ENCODE peak calls at places on chromosomes 13 and 19, in four cellular contexts. One of them, this sample, is unnamed.
A peak's percentile ranks its signal among the peaks of the same experiment; 100 is the strongest.

GRCh38 chr19:7562646-7563393 is 27.3 kb downstream of the PNPLA6 start:
- DNase-seq in adrenal gland: no peak
- DNase-seq in RWPE2: no peak
- DNase-seq in lower lobe of right lung: no peak
- DNase-seq in this sample: no peak

GRCh38 chr13:43874512-43875092 is 4.9 kb downstream of the CCDC122 start:
- DNase-seq in adrenal gland: no peak
- DNase-seq in RWPE2: no peak
- DNase-seq in lower lobe of right lung: no peak
- DNase-seq in this sample: peak; percentile 57

GRCh38 chr13:97879646-97880297 is 73.7 kb upstream of the IPO5 start:
- DNase-seq in adrenal gland: no peak
- DNase-seq in RWPE2: no peak
- DNase-seq in lower lobe of right lung: no peak
- DNase-seq in this sample: no peak

GRCh38 chr13:36992362-36992761 is 6.8 kb downstream of the ALG5 start:
- DNase-seq in adrenal gland: no peak
- DNase-seq in RWPE2: no peak
- DNase-seq in lower lobe of right lung: no peak
- DNase-seq in this sample: no peak

GRCh38 chr13:97254809-97255208 is 32.7 kb downstream of the MBNL2 start:
- DNase-seq in adrenal gland: no peak
- DNase-seq in RWPE2: no peak
- DNase-seq in lower lobe of right lung: no peak
- DNase-seq in this sample: no peak

GRCh38 chr19:44698492-44699201 is at the start of gene CEACAM16:
- DNase-seq in adrenal gland: no peak
- DNase-seq in RWPE2: no peak
- DNase-seq in lower lobe of right lung: no peak
- DNase-seq in this sample: no peak

GRCh38 chr13:20227730-20228129 is 4.4 kb downstream of the GJB6 start:
- DNase-seq in adrenal gland: no peak
- DNase-seq in RWPE2: no peak
- DNase-seq in lower lobe of right lung: no peak
- DNase-seq in this sample: no peak

GRCh38 chr13:36258831-36259230 is 38.8 kb downstream of the CCDC169 start:
- DNase-seq in adrenal gland: no peak
- DNase-seq in RWPE2: no peak
- DNase-seq in lower lobe of right lung: no peak
- DNase-seq in this sample: no peak

GRCh38 chr13:27080018-27080948 is 91.3 kb downstream of the USP12 start:
- DNase-seq in adrenal gland: no peak
- DNase-seq in RWPE2: no peak
- DNase-seq in lower lobe of right lung: no peak
- DNase-seq in this sample: no peak

GRCh38 chr19:35351441-35352176 is 3.9 kb downstream of the FFAR1 start:
- DNase-seq in adrenal gland: no peak
- DNase-seq in RWPE2: peak; percentile 38
- DNase-seq in lower lobe of right lung: peak; percentile 45
- DNase-seq in this sample: no peak

GRCh38 chr13:95535243-95535642 is 17.3 kb upstream of the CLDN10 start:
- DNase-seq in adrenal gland: no peak
- DNase-seq in RWPE2: peak; percentile 63
- DNase-seq in lower lobe of right lung: no peak
- DNase-seq in this sample: no peak

GRCh38 chr19:47421844-47422395 is 2.6 kb upstream of the MEIS3 start:
- DNase-seq in adrenal gland: no peak
- DNase-seq in RWPE2: no peak
- DNase-seq in lower lobe of right lung: no peak
- DNase-seq in this sample: no peak

GRCh38 chr19:40377876-40378385 is 12.1 kb downstream of the HIPK4 start:
- DNase-seq in adrenal gland: no peak
- DNase-seq in RWPE2: no peak
- DNase-seq in lower lobe of right lung: no peak
- DNase-seq in this sample: no peak

GRCh38 chr19:32642771-32643170 is 32.2 kb downstream of the ANKRD27 start:
- DNase-seq in adrenal gland: no peak
- DNase-seq in RWPE2: no peak
- DNase-seq in lower lobe of right lung: no peak
- DNase-seq in this sample: no peak

GRCh38 chr13:83881917-83882625 is at the start of gene SLITRK1:
- DNase-seq in adrenal gland: peak; percentile 34
- DNase-seq in RWPE2: no peak
- DNase-seq in lower lobe of right lung: peak; percentile 47
- DNase-seq in this sample: no peak

GRCh38 chr13:21749410-21749809 is 78.5 kb downstream of the FGF9 start:
- DNase-seq in adrenal gland: no peak
- DNase-seq in RWPE2: no peak
- DNase-seq in lower lobe of right lung: no peak
- DNase-seq in this sample: no peak

GRCh38 chr19:42290523-42291436 is 11.2 kb upstream of the PRR19 start:
- DNase-seq in adrenal gland: no peak
- DNase-seq in RWPE2: no peak
- DNase-seq in lower lobe of right lung: no peak
- DNase-seq in this sample: peak; percentile 71

GRCh38 chr13:44904982-44905381 is 84.3 kb downstream of the NUFIP1 start:
- DNase-seq in adrenal gland: peak; percentile 34
- DNase-seq in RWPE2: no peak
- DNase-seq in lower lobe of right lung: no peak
- DNase-seq in this sample: no peak

GRCh38 chr19:33302974-33303790 is 848 bp upstream of the CEBPA start:
- DNase-seq in adrenal gland: no peak
- DNase-seq in RWPE2: peak; percentile 70
- DNase-seq in lower lobe of right lung: peak; percentile 79
- DNase-seq in this sample: peak; percentile 45

GRCh38 chr19:2332341-2333026 is 4.0 kb downstream of the SPPL2B start:
- DNase-seq in adrenal gland: no peak
- DNase-seq in RWPE2: no peak
- DNase-seq in lower lobe of right lung: no peak
- DNase-seq in this sample: peak; percentile 95

GRCh38 chr13:109857803-109858202 is 71.4 kb upstream of the IRS2 start:
- DNase-seq in adrenal gland: no peak
- DNase-seq in RWPE2: no peak
- DNase-seq in lower lobe of right lung: no peak
- DNase-seq in this sample: no peak

GRCh38 chr13:51004111-51004865 is 94.7 kb downstream of the RNASEH2B start:
- DNase-seq in adrenal gland: no peak
- DNase-seq in RWPE2: no peak
- DNase-seq in lower lobe of right lung: no peak
- DNase-seq in this sample: no peak

GRCh38 chr19:524062-524674 is 7.4 kb upstream of the CDC34 start:
- DNase-seq in adrenal gland: no peak
- DNase-seq in RWPE2: no peak
- DNase-seq in lower lobe of right lung: no peak
- DNase-seq in this sample: no peak

GRCh38 chr19:37362733-37363132 is 8.2 kb upstream of the ZNF527 start:
- DNase-seq in adrenal gland: no peak
- DNase-seq in RWPE2: no peak
- DNase-seq in lower lobe of right lung: no peak
- DNase-seq in this sample: peak; percentile 37

GRCh38 chr13:37226966-37227365 is 121.5 kb upstream of the CSNK1A1L start:
- DNase-seq in adrenal gland: no peak
- DNase-seq in RWPE2: no peak
- DNase-seq in lower lobe of right lung: no peak
- DNase-seq in this sample: no peak

GRCh38 chr19:52170863-52171320 is 529 bp downstream of the ZNF836 start:
- DNase-seq in adrenal gland: peak; percentile 16
- DNase-seq in RWPE2: no peak
- DNase-seq in lower lobe of right lung: peak; percentile 54
- DNase-seq in this sample: no peak

GRCh38 chr19:28341810-28342350 is 871.1 kb downstream of the UQCRFS1 start:
- DNase-seq in adrenal gland: no peak
- DNase-seq in RWPE2: no peak
- DNase-seq in lower lobe of right lung: no peak
- DNase-seq in this sample: no peak

GRCh38 chr19:15464394-15465385 is at the start of gene RASAL3:
- DNase-seq in adrenal gland: no peak
- DNase-seq in RWPE2: no peak
- DNase-seq in lower lobe of right lung: peak; percentile 59
- DNase-seq in this sample: peak; percentile 68

GRCh38 chr13:35732565-35732964 is 256.1 kb upstream of the MAB21L1 start:
- DNase-seq in adrenal gland: no peak
- DNase-seq in RWPE2: no peak
- DNase-seq in lower lobe of right lung: no peak
- DNase-seq in this sample: no peak

GRCh38 chr19:33271246-33272021 is 30.9 kb downstream of the CEBPA start:
- DNase-seq in adrenal gland: no peak
- DNase-seq in RWPE2: no peak
- DNase-seq in lower lobe of right lung: no peak
- DNase-seq in this sample: no peak

GRCh38 chr19:46404039-46404883 is 9.1 kb downstream of the CCDC8 start:
- DNase-seq in adrenal gland: peak; percentile 47
- DNase-seq in RWPE2: no peak
- DNase-seq in lower lobe of right lung: peak; percentile 59
- DNase-seq in this sample: peak; percentile 40

GRCh38 chr13:99692854-99693253 is 191.6 kb downstream of the TM9SF2 start:
- DNase-seq in adrenal gland: no peak
- DNase-seq in RWPE2: no peak
- DNase-seq in lower lobe of right lung: no peak
- DNase-seq in this sample: no peak
- H3K27ac ChIP-seq in adrenal gland: no peak overlapping the region
- H3K27ac ChIP-seq in RWPE2: no peak overlapping the region
- H3K27ac ChIP-seq in lower lobe of right lung: no peak overlapping the region
- H3K27ac ChIP-seq in this sample: no peak overlapping the region

GRCh38 chr13:66567899-66568612 is 662.1 kb downstream of the PCDH9 start:
- DNase-seq in adrenal gland: no peak
- DNase-seq in RWPE2: no peak
- DNase-seq in lower lobe of right lung: no peak
- DNase-seq in this sample: no peak
- H3K27ac ChIP-seq in adrenal gland: no peak overlapping the region
- H3K27ac ChIP-seq in RWPE2: no peak overlapping the region
- H3K27ac ChIP-seq in lower lobe of right lung: no peak overlapping the region
- H3K27ac ChIP-seq in this sample: no peak overlapping the region

DNA sequence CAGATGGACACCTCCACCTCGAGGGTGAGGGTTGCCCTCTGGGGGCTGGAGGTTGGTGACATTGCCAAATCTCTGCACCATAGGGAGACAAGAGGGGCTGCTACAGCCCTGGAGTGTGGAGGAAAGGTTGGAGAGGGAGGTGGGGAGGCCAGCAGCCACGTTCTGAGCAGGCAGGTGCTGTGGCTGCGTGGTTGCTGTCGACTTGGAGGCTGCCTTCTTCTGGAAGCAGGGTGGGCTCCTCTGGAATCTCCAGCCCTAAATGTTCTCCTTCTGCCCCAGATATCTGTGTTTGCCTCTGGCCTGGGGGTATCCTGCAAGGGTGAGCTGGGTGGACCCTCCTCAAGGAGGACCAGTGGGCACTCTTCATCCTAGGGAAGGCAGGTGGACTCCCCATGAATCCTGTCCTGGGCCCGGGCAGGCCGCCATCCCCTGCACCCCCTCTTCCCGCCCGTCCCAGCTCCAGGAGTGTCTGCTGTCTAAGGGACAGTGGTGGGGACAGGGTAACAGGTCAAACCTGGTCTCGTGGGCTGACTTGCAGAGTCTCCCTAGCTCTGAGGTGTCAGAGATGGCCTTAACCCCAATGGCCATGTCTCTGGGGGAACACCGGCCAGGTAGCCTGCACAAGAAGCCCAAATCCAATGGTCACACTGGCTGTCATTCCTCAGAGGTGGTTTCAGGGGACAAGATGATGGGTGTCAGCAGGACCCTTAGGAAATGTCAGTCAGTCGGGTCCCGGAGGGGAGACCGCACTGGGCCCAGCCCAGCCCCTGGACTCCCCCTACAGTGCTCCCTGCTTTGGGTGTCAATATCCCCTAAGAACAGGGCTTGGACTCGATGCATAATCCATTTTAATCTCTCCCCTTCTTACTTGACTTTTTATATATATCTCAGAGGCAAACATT is 32.3 kb upstream of the ZNF536 start:
- DNase-seq in adrenal gland: no peak
- DNase-seq in RWPE2: no peak
- DNase-seq in lower lobe of right lung: no peak
- DNase-seq in this sample: no peak
- H3K27ac ChIP-seq in adrenal gland: no peak overlapping the region
- H3K27ac ChIP-seq in RWPE2: no peak overlapping the region
- H3K27ac ChIP-seq in lower lobe of right lung: no peak overlapping the region
- H3K27ac ChIP-seq in this sample: no peak overlapping the region

GRCh38 chr13:100096526-100096925 is 7.6 kb downstream of the PCCA start:
- DNase-seq in adrenal gland: no peak
- DNase-seq in RWPE2: no peak
- DNase-seq in lower lobe of right lung: no peak
- DNase-seq in this sample: no peak
- H3K27ac ChIP-seq in adrenal gland: no peak overlapping the region
- H3K27ac ChIP-seq in RWPE2: no peak overlapping the region
- H3K27ac ChIP-seq in lower lobe of right lung: no peak overlapping the region
- H3K27ac ChIP-seq in this sample: no peak overlapping the region

GRCh38 chr13:24454100-24454499 is 58.5 kb downstream of the PARP4 start:
- DNase-seq in adrenal gland: no peak
- DNase-seq in RWPE2: no peak
- DNase-seq in lower lobe of right lung: no peak
- DNase-seq in this sample: no peak

GRCh38 chr13:24456396-24456795 is 56.2 kb downstream of the PARP4 start:
- DNase-seq in adrenal gland: no peak
- DNase-seq in RWPE2: no peak
- DNase-seq in lower lobe of right lung: no peak
- DNase-seq in this sample: no peak

DNA sequence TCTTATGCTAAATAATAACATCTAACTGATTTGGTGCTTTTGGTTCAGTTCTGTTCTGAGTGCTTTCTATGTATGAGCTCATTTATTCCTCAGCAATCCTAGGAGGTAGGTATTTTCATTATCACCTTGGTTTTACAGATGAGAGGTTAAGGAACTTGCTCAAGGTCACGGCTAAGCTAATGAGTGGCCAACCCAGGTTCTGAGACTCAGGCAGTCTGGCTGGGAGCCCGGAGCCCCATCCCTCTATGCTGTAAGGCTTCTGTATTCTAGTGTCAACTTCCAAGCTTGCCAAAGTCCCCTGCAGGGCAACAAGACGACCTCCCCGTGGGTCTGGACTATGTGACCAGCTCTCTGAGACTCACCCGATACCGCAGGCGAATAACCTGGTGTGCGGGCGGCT is 60.5 kb downstream of the PARP4 start:
- DNase-seq in adrenal gland: no peak
- DNase-seq in RWPE2: no peak
- DNase-seq in lower lobe of right lung: no peak
- DNase-seq in this sample: no peak
- H3K27ac ChIP-seq in adrenal gland: no peak overlapping the region
- H3K27ac ChIP-seq in RWPE2: no peak overlapping the region
- H3K27ac ChIP-seq in lower lobe of right lung: no peak overlapping the region
- H3K27ac ChIP-seq in this sample: no peak overlapping the region

DNA sequence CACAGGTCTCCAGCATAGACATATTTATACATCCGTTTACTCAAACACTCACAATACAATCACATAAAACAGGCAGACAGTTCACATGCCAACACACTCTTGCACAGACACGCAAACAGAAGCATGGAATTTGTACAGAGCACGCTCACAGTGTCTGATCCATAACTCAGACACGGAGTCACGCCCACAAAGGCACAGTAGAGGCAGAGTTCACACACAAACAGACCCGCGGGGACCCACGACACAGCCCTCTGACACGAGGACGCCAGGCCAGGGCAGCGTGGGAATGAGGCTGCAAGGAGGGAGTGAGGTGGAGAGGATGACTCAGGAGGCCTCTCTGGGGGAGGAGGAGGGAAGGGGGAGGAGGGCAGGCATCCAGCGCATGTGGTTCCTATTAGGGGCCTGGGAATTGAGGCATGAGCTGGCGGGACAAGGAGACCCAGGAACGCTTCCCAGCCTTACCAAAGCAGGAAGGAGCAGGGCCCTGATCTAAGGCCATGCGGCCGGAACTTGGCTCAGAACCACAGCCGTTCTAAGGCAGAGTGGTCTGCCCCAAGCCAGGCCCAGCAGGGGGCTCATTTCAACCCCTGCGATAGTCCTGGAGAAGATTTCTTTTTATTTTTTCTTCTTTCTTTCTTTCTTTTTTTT is 9.1 kb upstream of the OLFM2 start:
- DNase-seq in adrenal gland: peak; percentile 88
- DNase-seq in RWPE2: no peak
- DNase-seq in lower lobe of right lung: peak; percentile 52
- DNase-seq in this sample: no peak
- H3K27ac ChIP-seq in adrenal gland: peak overlapping the region; percentile 59
- H3K27ac ChIP-seq in RWPE2: no peak overlapping the region
- H3K27ac ChIP-seq in lower lobe of right lung: peak overlapping the region; percentile 75
- H3K27ac ChIP-seq in this sample: no peak overlapping the region